ENCODE peak calls at places on chromosomes 12 and 14, in five cellular contexts. One of them, this sample, is unnamed.

GRCh38 chr14:89908712-89909450 is 45.6 kb downstream of the EFCAB11 start:
- DNase-seq in heart right ventricle: no peak
- DNase-seq in CD8-positive, alpha-beta memory T cell: no peak
- DNase-seq in aorta: no peak
- DNase-seq in kidney: no peak
- DNase-seq in this sample: no peak

GRCh38 chr14:64421166-64421565 is 33.0 kb downstream of the MTHFD1 start:
- DNase-seq in heart right ventricle: no peak
- DNase-seq in CD8-positive, alpha-beta memory T cell: no peak
- DNase-seq in aorta: no peak
- DNase-seq in kidney: no peak
- DNase-seq in this sample: no peak

GRCh38 chr12:12715459-12716150 is 1.6 kb upstream of the CDKN1B start:
- DNase-seq in heart right ventricle: no peak
- DNase-seq in CD8-positive, alpha-beta memory T cell: peak
- DNase-seq in aorta: no peak
- DNase-seq in kidney: no peak
- DNase-seq in this sample: no peak

GRCh38 chr14:29712586-29712985 is 215.1 kb downstream of the PRKD1 start:
- DNase-seq in heart right ventricle: no peak
- DNase-seq in CD8-positive, alpha-beta memory T cell: no peak
- DNase-seq in aorta: no peak
- DNase-seq in kidney: no peak
- DNase-seq in this sample: no peak

GRCh38 chr12:40054554-40055226 is 51.2 kb downstream of the SLC2A13 start:
- DNase-seq in heart right ventricle: no peak
- DNase-seq in CD8-positive, alpha-beta memory T cell: no peak
- DNase-seq in aorta: no peak
- DNase-seq in kidney: no peak
- DNase-seq in this sample: no peak

GRCh38 chr14:72444701-72445100 is 449.2 kb downstream of the DPF3 start:
- DNase-seq in heart right ventricle: no peak
- DNase-seq in CD8-positive, alpha-beta memory T cell: no peak
- DNase-seq in aorta: no peak
- DNase-seq in kidney: no peak
- DNase-seq in this sample: no peak

GRCh38 chr14:33062881-33063280 is 124.2 kb downstream of the NPAS3 start:
- DNase-seq in heart right ventricle: no peak
- DNase-seq in CD8-positive, alpha-beta memory T cell: no peak
- DNase-seq in aorta: no peak
- DNase-seq in kidney: no peak
- DNase-seq in this sample: no peak

GRCh38 chr14:61523751-61524150 is 171.6 kb upstream of the HIF1A start:
- DNase-seq in heart right ventricle: no peak
- DNase-seq in CD8-positive, alpha-beta memory T cell: no peak
- DNase-seq in aorta: no peak
- DNase-seq in kidney: no peak
- DNase-seq in this sample: no peak

GRCh38 chr12:7934560-7935463 is 1.2 kb downstream of the SLC2A3 start:
- DNase-seq in heart right ventricle: no peak
- DNase-seq in CD8-positive, alpha-beta memory T cell: no peak
- DNase-seq in aorta: no peak
- DNase-seq in kidney: no peak
- DNase-seq in this sample: no peak

GRCh38 chr12:12461923-12462315 is 100.7 kb downstream of the DUSP16 start:
- DNase-seq in heart right ventricle: no peak
- DNase-seq in CD8-positive, alpha-beta memory T cell: no peak
- DNase-seq in aorta: no peak
- DNase-seq in kidney: no peak
- DNase-seq in this sample: no peak

DNA sequence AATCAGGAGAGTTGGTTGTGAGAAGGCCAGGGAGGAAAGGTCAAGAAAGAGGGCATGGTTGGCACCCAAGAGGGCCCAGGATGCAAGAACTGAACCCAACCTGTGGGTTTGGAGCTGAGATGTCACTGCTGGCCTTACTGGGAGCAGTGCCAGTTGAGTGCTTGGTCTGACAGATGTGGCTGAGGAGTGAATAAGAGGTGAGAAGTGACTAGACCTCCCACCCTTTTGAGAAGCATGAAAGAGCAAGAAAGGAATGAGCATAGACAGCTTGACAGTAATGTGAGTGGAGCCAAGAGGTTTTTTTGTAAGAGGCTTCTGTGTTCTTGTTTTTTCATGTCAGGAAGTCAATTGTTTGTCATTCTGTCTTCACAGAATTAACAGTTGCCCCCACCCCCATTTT is 95.3 kb downstream of the FGD4 start:
- DNase-seq in heart right ventricle: no peak
- DNase-seq in CD8-positive, alpha-beta memory T cell: peak
- DNase-seq in aorta: no peak
- DNase-seq in kidney: no peak
- DNase-seq in this sample: no peak
- H3K27ac ChIP-seq in heart right ventricle: no peak
- H3K27ac ChIP-seq in CD8-positive, alpha-beta memory T cell: no peak
- H3K27ac ChIP-seq in aorta: no peak
- H3K27ac ChIP-seq in kidney: no peak
- H3K27ac ChIP-seq in this sample: no peak

DNA sequence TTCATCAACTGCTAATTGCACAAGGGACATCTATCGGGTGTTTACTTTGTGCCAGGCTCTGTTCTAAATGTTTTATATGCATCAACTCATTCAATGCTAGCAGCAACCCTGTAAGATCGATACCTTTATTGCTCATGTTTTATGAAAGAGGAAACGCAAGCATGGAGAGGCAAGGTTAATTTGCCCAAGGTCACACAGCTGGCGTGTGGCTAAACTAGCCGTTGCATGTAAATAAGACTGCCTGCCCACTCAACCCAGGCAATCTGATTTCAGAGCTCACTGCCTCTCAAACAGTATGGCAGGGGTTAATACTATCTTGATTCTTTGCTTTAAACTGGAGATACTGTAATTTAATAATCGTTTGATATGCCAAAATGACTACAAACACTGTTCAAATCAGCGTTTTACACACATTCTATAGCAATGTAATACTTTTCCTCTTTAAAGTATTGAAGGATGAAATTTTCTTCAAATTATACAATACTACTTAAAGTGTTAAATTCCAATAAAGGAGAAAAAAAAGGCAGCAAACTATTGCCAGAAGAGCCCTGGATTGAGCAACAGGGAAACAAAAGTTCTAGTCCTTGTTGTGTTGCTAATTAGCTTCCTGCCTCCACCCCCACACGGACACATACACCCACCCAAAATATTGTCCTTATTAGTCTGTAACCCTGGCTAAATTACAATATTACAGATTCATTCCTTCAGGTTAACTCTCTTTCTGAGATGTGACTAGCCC is 39.1 kb upstream of the DHRS7 start:
- DNase-seq in heart right ventricle: no peak
- DNase-seq in CD8-positive, alpha-beta memory T cell: no peak
- DNase-seq in aorta: no peak
- DNase-seq in kidney: no peak
- DNase-seq in this sample: no peak
- H3K4me3 ChIP-seq in heart right ventricle: no peak
- H3K4me3 ChIP-seq in CD8-positive, alpha-beta memory T cell: no peak
- H3K4me3 ChIP-seq in aorta: no peak
- H3K4me3 ChIP-seq in kidney: no peak
- H3K4me3 ChIP-seq in this sample: no peak

GRCh38 chr12:125461831-125462230 is 396.6 kb downstream of the AACS start:
- DNase-seq in heart right ventricle: no peak
- DNase-seq in CD8-positive, alpha-beta memory T cell: no peak
- DNase-seq in aorta: no peak
- DNase-seq in kidney: no peak
- DNase-seq in this sample: no peak

GRCh38 chr12:125470838-125471775 is 405.9 kb downstream of the AACS start:
- DNase-seq in heart right ventricle: no peak
- DNase-seq in CD8-positive, alpha-beta memory T cell: no peak
- DNase-seq in aorta: no peak
- DNase-seq in kidney: no peak
- DNase-seq in this sample: no peak

DNA sequence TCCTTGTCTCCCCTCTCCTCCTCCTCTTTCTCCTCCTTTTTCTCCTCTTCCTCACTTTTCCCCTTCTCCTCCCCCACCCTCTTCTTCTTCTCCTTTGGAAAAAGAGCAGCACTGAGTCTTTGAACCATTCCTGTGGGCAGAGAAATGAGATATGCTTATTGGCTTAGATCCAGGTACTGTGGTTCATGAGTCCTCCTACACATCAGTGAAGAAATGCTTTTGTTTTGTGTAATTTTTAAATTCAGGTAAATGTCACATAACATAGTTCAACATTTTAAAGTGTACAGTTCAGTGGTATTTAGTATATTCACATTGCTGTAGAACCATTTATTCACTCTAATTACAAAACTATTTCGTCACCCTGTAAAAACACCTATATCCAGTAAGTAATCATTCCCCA is 402.1 kb downstream of the AACS start:
- DNase-seq in heart right ventricle: no peak
- DNase-seq in CD8-positive, alpha-beta memory T cell: no peak
- DNase-seq in aorta: no peak
- DNase-seq in kidney: no peak
- DNase-seq in this sample: no peak
- H3K27ac ChIP-seq in heart right ventricle: no peak
- H3K27ac ChIP-seq in CD8-positive, alpha-beta memory T cell: no peak
- H3K27ac ChIP-seq in aorta: no peak
- H3K27ac ChIP-seq in kidney: no peak
- H3K27ac ChIP-seq in this sample: no peak

GRCh38 chr14:23365353-23366162 is 586 bp upstream of the EFS start:
- DNase-seq in heart right ventricle: no peak
- DNase-seq in CD8-positive, alpha-beta memory T cell: no peak
- DNase-seq in aorta: peak
- DNase-seq in kidney: peak
- DNase-seq in this sample: peak
- H3K4me3 ChIP-seq in heart right ventricle: peak
- H3K4me3 ChIP-seq in CD8-positive, alpha-beta memory T cell: no peak
- H3K4me3 ChIP-seq in aorta: peak
- H3K4me3 ChIP-seq in kidney: peak
- H3K4me3 ChIP-seq in this sample: peak